ENCODE peak calls at places on chromosomes 2 and 18, in eight cellular contexts. E is endothelial cell of umbilical vein, K is HepG2, G is hepatocyte, V is HCT116, C is GM23338, O is fibroblast of lung, Y is GM12878. J is an unnamed sample.

GRCh38 chr2:227608469-227609338 is 5.9 kb downstream of the SCYGR3 start:
- DNase-seq in E (no peak), K (no peak), G (no peak), V (no peak), C (no peak), O (no peak), Y (peak), J (no peak)

GRCh38 chr2:70541481-70542020 is 12.1 kb downstream of the TGFA start:
- DNase-seq in E (no peak), K (no peak), G (no peak), V (no peak), C (peak), O (no peak), Y (no peak), J (peak)

GRCh38 chr2:64063924-64064331 is 44.7 kb upstream of the VPS54 start:
- DNase-seq in E (peak), K (peak), G (peak), V (no peak), C (peak), O (peak), Y (no peak), J (no peak)

GRCh38 chr2:65429799-65430514 is 2.4 kb downstream of the SPRED2 start:
- DNase-seq in E (no peak), K (no peak), G (peak), V (no peak), C (peak), O (no peak), Y (no peak), J (no peak)

GRCh38 chr2:42874838-42875801 is 82.7 kb upstream of the HAAO start:
- DNase-seq in E (peak), K (no peak), G (no peak), V (no peak), C (peak), O (no peak), Y (no peak), J (no peak)

GRCh38 chr18:2410688-2411087 is 160.6 kb downstream of the METTL4 start:
- DNase-seq in E (no peak), K (no peak), G (peak), V (peak), C (no peak), O (no peak), Y (no peak), J (peak)

GRCh38 chr2:38666578-38666926 is 638 bp downstream of the GALM start:
- DNase-seq in E (no peak), K (peak), G (peak), V (no peak), C (peak), O (peak), Y (no peak), J (peak)

GRCh38 chr2:156017486-156017885 is 315.0 kb downstream of the NR4A2 start:
- DNase-seq in E (no peak), K (no peak), G (no peak), V (no peak), C (no peak), O (no peak), Y (no peak), J (no peak)

GRCh38 chr2:28164280-28164801 is 228.3 kb upstream of the FOSL2 start:
- DNase-seq in E (peak), K (no peak), G (peak), V (no peak), C (no peak), O (peak), Y (no peak), J (no peak)

GRCh38 chr2:223537669-223538601 is 64.2 kb downstream of the SCG2 start:
- DNase-seq in E (peak), K (peak), G (peak), V (no peak), C (no peak), O (peak), Y (no peak), J (peak)

GRCh38 chr2:66794571-66794970 is 359.6 kb downstream of the MEIS1 start:
- DNase-seq in E (no peak), K (no peak), G (no peak), V (no peak), C (no peak), O (no peak), Y (no peak), J (no peak)

GRCh38 chr18:48022531-48023330 is 92.3 kb upstream of the SMAD2 start:
- DNase-seq in E (peak), K (peak), G (peak), V (peak), C (peak), O (peak), Y (peak), J (peak)

GRCh38 chr2:63642941-63643340 is 54.2 kb downstream of the MDH1 start:
- DNase-seq in E (no peak), K (no peak), G (no peak), V (no peak), C (no peak), O (no peak), Y (no peak), J (no peak)

GRCh38 chr2:8135051-8135675 is 546.7 kb upstream of the ID2 start:
- DNase-seq in E (no peak), K (no peak), G (peak), V (no peak), C (no peak), O (no peak), Y (no peak), J (no peak)

GRCh38 chr2:38267270-38267925 is 109.7 kb downstream of the ATL2 start:
- DNase-seq in E (no peak), K (no peak), G (no peak), V (no peak), C (no peak), O (no peak), Y (no peak), J (no peak)

GRCh38 chr2:71610671-71611070 is 157.3 kb downstream of the DYSF start:
- DNase-seq in E (no peak), K (no peak), G (no peak), V (no peak), C (no peak), O (no peak), Y (no peak), J (no peak)

GRCh38 chr2:122098301-122098700 is 342.9 kb downstream of the TSN start:
- DNase-seq in E (no peak), K (no peak), G (no peak), V (no peak), C (no peak), O (no peak), Y (no peak), J (no peak)

GRCh38 chr18:45793295-45793965 is 32.0 kb upstream of the SIGLEC15 start:
- DNase-seq in E (no peak), K (no peak), G (no peak), V (peak), C (peak), O (peak), Y (no peak), J (peak)

GRCh38 chr2:182186132-182186735 is 200.6 kb downstream of the PPP1R1C start:
- DNase-seq in E (peak), K (peak), G (peak), V (peak), C (peak), O (peak), Y (no peak), J (peak)

GRCh38 chr18:78699516-78699915 is 280.1 kb upstream of the SALL3 start:
- DNase-seq in E (no peak), K (no peak), G (no peak), V (no peak), C (no peak), O (no peak), Y (no peak), J (no peak)

GRCh38 chr2:60094450-60094929 is 459.0 kb downstream of the BCL11A start:
- DNase-seq in E (no peak), K (peak), G (peak), V (no peak), C (peak), O (no peak), Y (no peak), J (no peak)

GRCh38 chr2:214995926-214996670 is 142.3 kb downstream of the ABCA12 start:
- DNase-seq in E (no peak), K (no peak), G (no peak), V (no peak), C (no peak), O (no peak), Y (peak), J (no peak)

GRCh38 chr18:25557006-25557405 is 205.0 kb upstream of the ZNF521 start:
- DNase-seq in E (peak), K (no peak), G (no peak), V (no peak), C (no peak), O (no peak), Y (no peak), J (no peak)

GRCh38 chr2:212173771-212174510 is 364.7 kb downstream of the ERBB4 start:
- DNase-seq in E (peak), K (no peak), G (no peak), V (no peak), C (no peak), O (no peak), Y (no peak), J (no peak)

GRCh38 chr18:26549486-26550435 is 1.4 kb upstream of the KCTD1 start:
- DNase-seq in E (peak), K (peak), G (peak), V (peak), C (peak), O (peak), Y (no peak), J (peak)

GRCh38 chr2:173760553-173760952 is 204.6 kb downstream of the SP3 start:
- DNase-seq in E (no peak), K (no peak), G (no peak), V (no peak), C (no peak), O (peak), Y (no peak), J (no peak)

GRCh38 chr2:217383620-217384019 is 523.8 kb upstream of the TNP1 start:
- DNase-seq in E (no peak), K (no peak), G (no peak), V (no peak), C (no peak), O (peak), Y (no peak), J (no peak)

GRCh38 chr18:79422022-79422782 is 26.5 kb downstream of the NFATC1 start:
- DNase-seq in E (no peak), K (no peak), G (no peak), V (no peak), C (no peak), O (peak), Y (no peak), J (no peak)

GRCh38 chr2:105486762-105487141 is 87.9 kb upstream of the FHL2 start:
- DNase-seq in E (no peak), K (no peak), G (no peak), V (no peak), C (no peak), O (no peak), Y (no peak), J (no peak)

GRCh38 chr18:56351911-56352502 is 286.4 kb downstream of the TXNL1 start:
- DNase-seq in E (no peak), K (no peak), G (no peak), V (no peak), C (peak), O (no peak), Y (no peak), J (no peak)

GRCh38 chr18:70423988-70424387 is 135.1 kb downstream of the SOCS6 start:
- DNase-seq in E (no peak), K (no peak), G (no peak), V (peak), C (no peak), O (no peak), Y (no peak), J (peak)

GRCh38 chr2:207763308-207763707 is 6.4 kb downstream of the FZD5 start:
- DNase-seq in E (no peak), K (no peak), G (no peak), V (no peak), C (no peak), O (no peak), Y (no peak), J (no peak)

GRCh38 chr2:197309369-197310231 is 980 bp downstream of the ANKRD44 start:
- DNase-seq in E (no peak), K (no peak), G (peak), V (no peak), C (peak), O (no peak), Y (no peak), J (no peak)

DNA sequence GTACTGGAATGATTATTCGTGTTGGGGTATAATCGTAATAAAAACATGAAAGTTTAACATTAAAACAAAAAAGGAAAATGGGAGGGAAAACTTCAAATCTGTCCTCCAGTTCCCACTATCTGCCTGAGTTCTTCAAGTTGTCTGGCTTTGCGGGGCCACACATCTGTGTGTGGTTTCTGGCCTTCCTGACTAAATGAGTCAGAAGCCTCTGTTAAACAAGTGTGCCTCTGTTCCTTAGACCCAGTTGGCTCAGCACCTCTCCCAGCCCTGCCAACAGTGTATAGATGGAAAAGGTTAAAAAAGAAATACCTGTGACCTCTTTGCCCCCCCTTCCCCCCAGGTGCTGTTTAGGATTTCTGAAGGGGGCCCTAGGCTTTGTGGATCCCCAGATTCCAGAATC is 30.2 kb downstream of the XDH start:
- DNase-seq in E (no peak), K (no peak), G (peak), V (peak), C (no peak), O (peak), Y (no peak), J (peak)
- H3K4me2 ChIP-seq in E (no peak), K (no peak), G (no peak), V (peak), C (no peak), O (peak), Y (no peak), J (peak)

GRCh38 chr2:132911726-132912724 is 242.0 kb upstream of the LYPD1 start:
- DNase-seq in E (no peak), K (no peak), G (peak), V (no peak), C (peak), O (peak), Y (no peak), J (no peak)
- TF ChIP-seq CTCF in E (no peak), K (peak), G (peak), V (no peak), C (peak), O (peak), Y (no peak), J (no peak)

GRCh38 chr2:159795781-159796667 is 2.0 kb downstream of the CD302 start:
- DNase-seq in E (peak), K (no peak), G (no peak), V (no peak), C (no peak), O (no peak), Y (no peak), J (no peak)

GRCh38 chr2:159801925-159802324 is 3.9 kb upstream of the CD302 start:
- DNase-seq in E (no peak), K (no peak), G (no peak), V (no peak), C (no peak), O (no peak), Y (no peak), J (no peak)

GRCh38 chr2:159798376-159798724 is 342 bp upstream of the CD302 start:
- DNase-seq in E (no peak), K (peak), G (no peak), V (no peak), C (no peak), O (no peak), Y (no peak), J (no peak)

GRCh38 chr2:159799833-159800232 is 1.8 kb upstream of the CD302 start:
- DNase-seq in E (no peak), K (peak), G (no peak), V (no peak), C (no peak), O (no peak), Y (no peak), J (no peak)

DNA sequence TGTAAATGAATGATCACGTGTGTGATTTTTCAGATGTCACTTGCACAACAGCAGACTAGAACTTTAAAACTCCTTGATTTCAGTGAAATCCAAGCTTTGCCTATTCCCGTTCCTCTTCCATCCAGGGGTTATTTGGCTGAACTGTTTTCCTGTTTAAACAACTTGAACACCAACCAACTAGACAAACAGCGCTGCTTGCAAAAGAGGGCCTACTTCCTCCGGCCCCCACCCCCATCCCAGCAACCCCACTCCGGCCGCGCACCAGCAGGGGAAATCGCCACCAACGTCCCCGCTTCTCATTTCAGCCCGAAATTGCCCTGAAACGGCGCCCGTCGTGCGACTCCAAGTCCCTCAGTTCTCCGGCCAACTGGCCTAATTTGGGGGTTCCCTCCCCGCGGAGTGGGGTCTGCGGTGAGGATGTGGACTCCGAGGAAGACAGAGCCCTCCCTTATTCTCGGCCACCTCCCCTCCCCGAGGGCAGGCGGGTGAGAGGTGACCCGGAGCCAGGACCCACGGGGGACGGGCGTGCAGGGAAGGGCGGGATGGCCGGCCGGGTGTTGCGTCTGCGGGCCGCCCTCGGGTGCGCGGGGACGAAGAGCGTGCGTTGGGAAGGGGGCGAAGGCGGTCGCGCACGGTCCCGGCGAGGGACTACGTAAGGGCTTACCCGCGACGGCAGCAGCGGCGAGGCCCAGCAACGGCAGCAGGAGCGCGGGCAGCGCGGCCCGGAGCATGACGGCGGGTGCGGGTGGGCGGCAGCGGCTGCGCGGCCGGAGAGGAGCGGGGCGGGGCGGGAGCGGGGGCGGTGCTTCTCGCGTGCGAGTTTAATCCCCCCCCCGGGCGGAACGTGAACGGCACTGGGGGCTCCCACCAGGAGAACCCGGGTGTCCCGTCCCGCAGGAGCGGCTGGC is at the start of gene CD302:
- DNase-seq in E (peak), K (peak), G (peak), V (no peak), C (peak), O (peak), Y (no peak), J (no peak)
- TF ChIP-seq EZH2 in E (no peak), K (no peak), G (peak), V (no peak), C (peak), O (no peak), Y (no peak), J (no peak)

GRCh38 chr18:8959551-8960135 is 142.9 kb upstream of the NDUFV2 start:
- DNase-seq in E (no peak), K (peak), G (peak), V (no peak), C (peak), O (no peak), Y (no peak), J (no peak)
- H3K4me2 ChIP-seq in E (no peak), K (peak), G (peak), V (no peak), C (peak), O (no peak), Y (no peak), J (no peak)

GRCh38 chr2:100924520-100925451 is 77.3 kb upstream of the RPL31 start:
- DNase-seq in E (peak), K (no peak), G (peak), V (no peak), C (no peak), O (peak), Y (peak), J (no peak)

GRCh38 chr2:100923461-100924020 is 78.5 kb upstream of the RPL31 start:
- DNase-seq in E (no peak), K (no peak), G (no peak), V (no peak), C (no peak), O (no peak), Y (no peak), J (no peak)

GRCh38 chr2:100921685-100922161 is 80.4 kb upstream of the RPL31 start:
- DNase-seq in E (no peak), K (no peak), G (no peak), V (no peak), C (no peak), O (peak), Y (no peak), J (no peak)

GRCh38 chr2:100924122-100924519 is 78.0 kb upstream of the RPL31 start:
- DNase-seq in E (no peak), K (no peak), G (no peak), V (no peak), C (no peak), O (no peak), Y (no peak), J (no peak)

DNA sequence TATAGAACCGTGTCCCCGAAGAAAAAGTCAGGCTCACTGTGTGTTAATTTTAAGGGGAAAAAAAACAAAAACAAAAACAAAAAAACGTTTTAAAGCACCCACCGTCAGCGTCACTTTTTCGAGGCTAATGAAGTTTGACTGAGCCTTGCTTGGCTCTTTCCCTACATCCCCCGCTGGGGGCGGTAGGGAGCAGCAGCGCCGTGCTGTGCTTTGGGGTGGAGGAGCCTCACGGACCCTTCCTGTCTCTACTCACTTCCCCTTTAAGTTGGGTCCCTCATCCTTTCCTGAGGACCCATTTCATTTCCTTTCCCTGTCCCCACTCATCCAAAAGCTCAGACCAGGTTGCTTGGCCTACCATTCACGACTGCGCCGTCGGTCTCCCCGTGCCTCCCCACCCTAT is 82.8 kb upstream of the RPL31 start:
- DNase-seq in E (no peak), K (no peak), G (no peak), V (no peak), C (peak), O (no peak), Y (no peak), J (no peak)
- TF ChIP-seq CTCF in E (peak), K (no peak), G (peak), V (peak), C (peak), O (peak), Y (peak), J (no peak)

DNA sequence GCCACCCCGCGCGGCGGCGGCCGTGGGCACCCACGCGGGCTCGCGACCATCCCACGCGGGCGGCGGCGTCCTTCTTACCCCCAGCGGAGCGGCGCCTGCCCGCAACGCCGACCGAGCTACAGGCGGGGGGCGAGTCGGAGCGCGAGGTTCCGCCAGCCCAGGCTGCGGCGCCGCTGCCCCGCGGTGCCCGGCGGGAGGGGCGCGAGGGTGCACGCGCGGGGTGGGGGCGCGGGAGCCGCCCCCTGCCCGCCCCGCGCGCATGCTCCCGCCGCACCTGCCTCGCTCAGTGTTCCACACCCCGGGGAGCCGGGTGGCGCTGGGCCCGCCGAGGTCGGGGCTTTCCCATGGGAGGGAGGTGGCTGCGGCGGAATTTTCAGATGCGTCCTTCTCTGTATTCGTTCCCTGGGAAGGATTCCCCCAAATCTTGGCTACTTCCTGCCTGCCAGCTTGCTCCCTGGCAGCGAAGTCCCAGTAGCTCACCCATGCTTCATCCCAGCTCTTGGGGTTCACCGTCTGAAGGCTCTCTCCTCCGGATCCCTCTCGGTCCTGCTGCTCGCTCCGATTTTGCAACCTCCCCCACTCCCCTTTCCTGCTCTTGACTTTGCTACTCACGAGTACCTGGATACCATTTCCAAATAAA is at the start of gene L3MBTL4:
- DNase-seq in E (no peak), K (no peak), G (peak), V (no peak), C (peak), O (no peak), Y (no peak), J (no peak)
- TF ChIP-seq EZH2 in E (peak), K (no peak), G (no peak), V (no peak), C (no peak), O (no peak), Y (no peak), J (no peak)